ENCODE peak calls at places on chromosome 10, in seven cellular contexts. Q, K, B, U, N, R and Z are unnamed samples.

GRCh38 chr10:8260645-8261044 is 206.2 kb downstream of the GATA3 start:
- DNase-seq in Q (no peak), K (no peak), B (no peak), U (no peak), N (no peak), R (no peak), Z (no peak)

GRCh38 chr10:15482168-15482567 is 111.1 kb upstream of the FAM171A1 start:
- DNase-seq in Q (peak), K (no peak), B (no peak), U (no peak), N (no peak), R (no peak), Z (no peak)

GRCh38 chr10:103695584-103696005 is 159.8 kb downstream of the SH3PXD2A start:
- DNase-seq in Q (peak), K (no peak), B (no peak), U (peak), N (no peak), R (peak), Z (no peak)

GRCh38 chr10:68184546-68184945 is 47.4 kb downstream of the ATOH7 start:
- DNase-seq in Q (no peak), K (no peak), B (no peak), U (no peak), N (no peak), R (peak), Z (no peak)

GRCh38 chr10:75180592-75180991 is 30.0 kb upstream of the VDAC2 start:
- DNase-seq in Q (peak), K (no peak), B (no peak), U (peak), N (no peak), R (peak), Z (no peak)

GRCh38 chr10:7408003-7408493 is 2.8 kb downstream of the SFMBT2 start:
- DNase-seq in Q (no peak), K (peak), B (peak), U (no peak), N (no peak), R (peak), Z (no peak)

GRCh38 chr10:71312840-71313789 is 5.9 kb upstream of the SLC29A3 start:
- DNase-seq in Q (peak), K (no peak), B (no peak), U (peak), N (no peak), R (peak), Z (no peak)

GRCh38 chr10:89471110-89471814 is 56.9 kb downstream of the IFIT5 start:
- DNase-seq in Q (peak), K (no peak), B (no peak), U (no peak), N (no peak), R (no peak), Z (no peak)

GRCh38 chr10:78059916-78060315 is 26.3 kb downstream of the RPS24 start:
- DNase-seq in Q (no peak), K (no peak), B (no peak), U (no peak), N (no peak), R (no peak), Z (no peak)

GRCh38 chr10:127193125-127193524 is 3.3 kb downstream of the INSYN2A start:
- DNase-seq in Q (peak), K (no peak), B (no peak), U (no peak), N (no peak), R (no peak), Z (no peak)

GRCh38 chr10:74186678-74187077 is 35.7 kb downstream of the ADK start:
- DNase-seq in Q (no peak), K (no peak), B (no peak), U (no peak), N (no peak), R (no peak), Z (no peak)

GRCh38 chr10:96288151-96288621 is 16.0 kb upstream of the DNTT start:
- DNase-seq in Q (no peak), K (no peak), B (no peak), U (no peak), N (no peak), R (no peak), Z (no peak)

GRCh38 chr10:69406302-69406811 is 10.4 kb downstream of the TACR2 start:
- DNase-seq in Q (peak), K (peak), B (no peak), U (no peak), N (no peak), R (peak), Z (no peak)

GRCh38 chr10:102064503-102064867 is 664 bp upstream of the HPS6 start:
- DNase-seq in Q (no peak), K (no peak), B (no peak), U (no peak), N (no peak), R (no peak), Z (no peak)

GRCh38 chr10:102066421-102067068 is 1.4 kb downstream of the HPS6 start:
- DNase-seq in Q (no peak), K (no peak), B (no peak), U (no peak), N (no peak), R (no peak), Z (no peak)

GRCh38 chr10:102067091-102067916 is 2.2 kb downstream of the HPS6 start:
- DNase-seq in Q (no peak), K (no peak), B (no peak), U (no peak), N (no peak), R (no peak), Z (no peak)

GRCh38 chr10:102065561-102066420 is 642 bp downstream of the HPS6 start:
- DNase-seq in Q (peak), K (peak), B (no peak), U (no peak), N (peak), R (peak), Z (no peak)

GRCh38 chr10:102064868-102065560 is at the start of gene HPS6:
- DNase-seq in Q (peak), K (peak), B (peak), U (peak), N (peak), R (peak), Z (peak)
- TF ChIP-seq CTCF in Q (no peak), K (peak), B (no peak), U (no peak), N (no peak), R (no peak), Z (peak)

GRCh38 chr10:114352653-114353298 is 51.5 kb downstream of the AFAP1L2 start:
- DNase-seq in Q (no peak), K (no peak), B (no peak), U (no peak), N (no peak), R (no peak), Z (no peak)
- TF ChIP-seq CTCF in Q (no peak), K (peak), B (no peak), U (no peak), N (no peak), R (no peak), Z (no peak)

GRCh38 chr10:10677479-10677878 is 340.2 kb upstream of the CELF2 start:
- DNase-seq in Q (peak), K (peak), B (peak), U (no peak), N (no peak), R (peak), Z (no peak)
- TF ChIP-seq CTCF in Q (peak), K (peak), B (peak), U (peak), N (peak), R (peak), Z (peak)

DNA sequence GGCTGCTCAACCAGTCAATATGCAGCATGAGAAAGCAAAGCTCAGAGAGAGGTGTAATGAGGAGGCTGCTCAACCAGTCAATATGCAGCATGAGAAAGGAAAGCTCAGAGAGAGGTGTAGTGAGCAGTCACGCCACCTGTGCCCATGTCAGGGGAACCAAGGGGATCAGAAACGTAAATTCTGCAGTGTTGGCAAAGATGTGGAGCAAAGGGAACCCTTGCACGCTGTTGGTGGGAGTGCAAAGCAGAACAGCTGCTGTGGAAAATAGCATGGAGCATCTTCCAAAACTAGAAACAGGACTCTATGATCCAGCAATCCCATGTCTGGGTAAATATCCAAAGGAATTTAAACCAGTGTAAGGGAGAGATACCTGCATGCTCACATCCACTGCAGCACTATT is 194.9 kb downstream of the DIP2C start:
- DNase-seq in Q (no peak), K (no peak), B (no peak), U (no peak), N (no peak), R (no peak), Z (no peak)
- TF ChIP-seq CTCF in Q (no peak), K (no peak), B (no peak), U (no peak), N (no peak), R (no peak), Z (no peak)

GRCh38 chr10:4650572-4650971 is 175.4 kb upstream of the AKR1E2 start:
- DNase-seq in Q (peak), K (no peak), B (no peak), U (peak), N (no peak), R (no peak), Z (no peak)
- TF ChIP-seq CTCF in Q (peak), K (no peak), B (no peak), U (peak), N (no peak), R (no peak), Z (peak)

DNA sequence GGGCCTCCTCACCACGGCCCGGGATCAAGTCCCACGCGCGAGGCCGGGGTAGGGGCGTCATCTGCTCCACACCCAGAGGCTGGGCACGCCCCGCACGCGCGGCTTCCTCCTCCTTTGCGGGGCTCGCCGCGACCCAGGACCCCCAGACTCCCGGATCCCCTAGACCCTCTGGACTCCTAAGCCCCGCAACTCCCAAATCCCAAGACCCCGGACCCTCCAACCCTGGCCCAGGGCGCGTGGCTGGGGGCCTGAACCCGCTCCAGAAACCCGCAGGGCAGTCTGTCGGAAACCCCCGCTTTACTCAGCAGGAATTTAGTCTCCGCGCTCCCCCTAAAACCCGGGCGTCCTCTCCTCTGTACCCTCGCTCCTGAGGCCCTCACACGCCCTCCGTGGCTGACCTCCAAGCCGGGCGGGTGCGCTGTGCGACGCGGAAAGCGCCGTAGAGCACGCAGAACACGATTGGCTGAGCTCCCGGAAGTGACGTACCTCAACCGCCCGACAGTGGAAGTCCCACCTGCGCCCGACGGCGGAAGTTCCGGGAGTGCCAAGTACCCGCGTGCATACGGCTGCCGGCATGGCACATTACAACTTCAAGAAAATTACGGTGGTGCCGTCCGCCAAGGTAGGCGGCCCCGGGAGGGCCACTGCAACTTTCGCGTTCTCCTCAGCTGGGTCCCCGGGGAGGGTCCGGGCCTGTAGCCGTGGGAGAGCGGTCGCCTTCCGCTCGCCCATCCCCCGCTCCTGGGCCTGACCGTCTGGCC is at the start of gene GTPBP4:
- DNase-seq in Q (peak), K (peak), B (peak), U (peak), N (peak), R (peak), Z (peak)
- TF ChIP-seq CTCF in Q (no peak), K (no peak), B (peak), U (peak), N (no peak), R (no peak), Z (peak)

GRCh38 chr10:121596668-121597503 is 1.4 kb downstream of the FGFR2 start:
- DNase-seq in Q (peak), K (peak), B (no peak), U (no peak), N (peak), R (no peak), Z (peak)
- TF ChIP-seq CTCF in Q (no peak), K (no peak), B (no peak), U (no peak), N (no peak), R (no peak), Z (peak)

DNA sequence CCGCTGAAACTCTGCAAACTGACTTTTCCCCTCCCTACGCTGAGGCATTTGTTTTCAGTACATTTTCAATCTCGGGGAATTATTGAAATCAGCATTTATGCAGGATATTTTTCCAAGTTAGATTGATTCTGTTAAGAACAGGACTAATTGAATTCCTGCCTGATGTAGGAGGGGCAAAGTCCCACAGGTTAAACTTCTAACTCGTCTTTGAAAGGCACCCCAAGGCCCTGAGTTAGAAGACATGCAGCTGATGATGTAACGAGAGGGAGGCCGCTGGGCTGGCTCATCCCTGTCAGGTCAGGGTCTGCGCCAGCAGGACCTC is 253.1 kb downstream of the CELF2 start:
- DNase-seq in Q (no peak), K (no peak), B (no peak), U (no peak), N (no peak), R (no peak), Z (no peak)
- TF ChIP-seq CTCF in Q (no peak), K (no peak), B (peak), U (no peak), N (no peak), R (no peak), Z (peak)

GRCh38 chr10:91163709-91164474 is 56.6 kb upstream of the PCGF5 start:
- DNase-seq in Q (peak), K (peak), B (peak), U (peak), N (no peak), R (peak), Z (no peak)
- TF ChIP-seq CTCF in Q (no peak), K (peak), B (no peak), U (no peak), N (no peak), R (no peak), Z (peak)